ENCODE peak calls at places on chromosomes 1 and 21, in five cellular contexts. B, T, S, C and X are unnamed samples.

GRCh38 chr1:51651552-51651942 is 34.7 kb downstream of the OSBPL9 start:
- DNase-seq in T (no peak), B (no peak), C (no peak), S (no peak), X (no peak)

GRCh38 chr1:7885513-7886298 is 32.8 kb upstream of the UTS2 start:
- DNase-seq in B (no peak), T (no peak), C (peak), S (peak), X (peak)

GRCh38 chr1:58143972-58144752 is 402.4 kb downstream of the OMA1 start:
- DNase-seq in T (peak), B (no peak), S (no peak), C (no peak), X (no peak)

GRCh38 chr1:246219508-246220030 is 287.5 kb downstream of the SMYD3 start:
- DNase-seq in S (peak), T (peak), C (no peak), B (peak), X (peak)

GRCh38 chr1:34164510-34165381 is at the start of gene CSMD2:
- DNase-seq in S (peak), T (peak), B (peak), C (no peak), X (peak)

GRCh38 chr1:204487256-204487615 is 7.4 kb downstream of the PIK3C2B start:
- DNase-seq in T (no peak), C (no peak), B (no peak), S (no peak), X (no peak)

GRCh38 chr1:31927661-31927980 is 10.5 kb downstream of the PTP4A2 start:
- DNase-seq in T (no peak), B (no peak), S (no peak), C (no peak), X (no peak)

GRCh38 chr1:26780344-26780957 is 7.3 kb upstream of the PIGV start:
- DNase-seq in T (no peak), B (no peak), C (no peak), S (no peak), X (no peak)

GRCh38 chr1:112515311-112516009 is 6.7 kb downstream of the WNT2B start:
- DNase-seq in B (peak), S (no peak), T (no peak), C (no peak), X (no peak)

GRCh38 chr1:108000620-108001105 is 35.7 kb upstream of the VAV3 start:
- DNase-seq in C (no peak), T (peak), B (peak), S (no peak), X (peak)

GRCh38 chr1:41333146-41333784 is 28.0 kb upstream of the FOXO6 start:
- DNase-seq in C (peak), B (peak), T (no peak), S (peak), X (no peak)

GRCh38 chr21:43775795-43776430 is at the start of gene CSTB:
- DNase-seq in T (peak), C (peak), B (peak), S (peak), X (peak)

GRCh38 chr1:209651148-209651547 is 1.1 kb downstream of the LAMB3 start:
- DNase-seq in T (no peak), C (peak), B (peak), S (peak), X (peak)

GRCh38 chr21:25903599-25903998 is 168.8 kb downstream of the GABPA start:
- DNase-seq in B (no peak), C (no peak), S (no peak), T (no peak), X (no peak)

GRCh38 chr21:34204481-34205439 is 131.4 kb downstream of the MRPS6 start:
- DNase-seq in B (no peak), C (no peak), S (no peak), T (peak), X (peak)

GRCh38 chr1:154765970-154766369 is 104.1 kb downstream of the KCNN3 start:
- DNase-seq in C (no peak), T (peak), S (peak), B (peak), X (no peak)

GRCh38 chr1:245313581-245313980 is 158.8 kb downstream of the KIF26B start:
- DNase-seq in S (no peak), T (no peak), B (no peak), C (no peak), X (no peak)

GRCh38 chr1:31671147-31671546 is 26.5 kb upstream of the PEF1 start:
- DNase-seq in S (no peak), T (no peak), B (no peak), C (no peak), X (no peak)

GRCh38 chr1:29586991-29587745 is 350.8 kb downstream of the PTPRU start:
- DNase-seq in S (peak), B (no peak), T (no peak), C (no peak), X (no peak)

GRCh38 chr1:170470121-170470520 is 61.8 kb upstream of the GORAB start:
- DNase-seq in S (no peak), T (no peak), B (no peak), C (no peak), X (no peak)

GRCh38 chr1:212692774-212693644 is 6.6 kb downstream of the BATF3 start:
- DNase-seq in C (no peak), B (peak), T (no peak), S (no peak), X (no peak)